ENCODE peak calls at places on chromosomes 2 and 18, in four cellular contexts. One of them, this sample, is unnamed.

GRCh38 chr2:10344105-10345066 is 41.7 kb downstream of the HPCAL1 start:
- DNase-seq in CD8-positive, alpha-beta memory T cell: no peak
- DNase-seq in fibroblast of lung: peak; percentile 20
- DNase-seq in HCT116: no peak
- DNase-seq in this sample: no peak

GRCh38 chr2:57075226-57075625 is 891.4 kb downstream of the CCDC85A start:
- DNase-seq in CD8-positive, alpha-beta memory T cell: no peak
- DNase-seq in fibroblast of lung: peak; percentile 6
- DNase-seq in HCT116: no peak
- DNase-seq in this sample: no peak

GRCh38 chr2:96527052-96527964 is 9.2 kb upstream of the ARID5A start:
- DNase-seq in CD8-positive, alpha-beta memory T cell: peak; percentile 55
- DNase-seq in fibroblast of lung: peak; percentile 47
- DNase-seq in HCT116: no peak
- DNase-seq in this sample: peak; percentile 48

GRCh38 chr2:27715318-27716165 is 51.9 kb downstream of the SLC4A1AP start:
- DNase-seq in CD8-positive, alpha-beta memory T cell: peak; percentile 37
- DNase-seq in fibroblast of lung: peak; percentile 71
- DNase-seq in HCT116: no peak
- DNase-seq in this sample: peak; percentile 56

GRCh38 chr2:29072971-29073725 is 1.2 kb downstream of the PCARE start:
- DNase-seq in CD8-positive, alpha-beta memory T cell: no peak
- DNase-seq in fibroblast of lung: no peak
- DNase-seq in HCT116: no peak
- DNase-seq in this sample: no peak

GRCh38 chr2:165499131-165499530 is 29.6 kb downstream of the CSRNP3 start:
- DNase-seq in CD8-positive, alpha-beta memory T cell: no peak
- DNase-seq in fibroblast of lung: peak; percentile 6
- DNase-seq in HCT116: no peak
- DNase-seq in this sample: no peak

GRCh38 chr18:45602926-45603325 is 12.3 kb upstream of the SLC14A2 start:
- DNase-seq in CD8-positive, alpha-beta memory T cell: no peak
- DNase-seq in fibroblast of lung: no peak
- DNase-seq in HCT116: no peak
- DNase-seq in this sample: no peak

GRCh38 chr18:8507361-8507760 is 101.9 kb upstream of the RAB12 start:
- DNase-seq in CD8-positive, alpha-beta memory T cell: no peak
- DNase-seq in fibroblast of lung: no peak
- DNase-seq in HCT116: peak; percentile 3
- DNase-seq in this sample: no peak

GRCh38 chr18:31230495-31230894 is 67.8 kb upstream of the DSC1 start:
- DNase-seq in CD8-positive, alpha-beta memory T cell: no peak
- DNase-seq in fibroblast of lung: no peak
- DNase-seq in HCT116: peak; percentile 89
- DNase-seq in this sample: no peak

GRCh38 chr2:110657721-110658305 is 20.1 kb downstream of the BUB1 start:
- DNase-seq in CD8-positive, alpha-beta memory T cell: no peak
- DNase-seq in fibroblast of lung: no peak
- DNase-seq in HCT116: no peak
- DNase-seq in this sample: peak; percentile 79

GRCh38 chr18:48955528-48956261 is 4.9 kb upstream of the SMAD7 start:
- DNase-seq in CD8-positive, alpha-beta memory T cell: no peak
- DNase-seq in fibroblast of lung: peak; percentile 56
- DNase-seq in HCT116: no peak
- DNase-seq in this sample: no peak

GRCh38 chr18:24987933-24988840 is 363.8 kb downstream of the ZNF521 start:
- DNase-seq in CD8-positive, alpha-beta memory T cell: no peak
- DNase-seq in fibroblast of lung: no peak
- DNase-seq in HCT116: no peak
- DNase-seq in this sample: no peak

GRCh38 chr18:77098554-77099174 is 33.9 kb downstream of the MBP start:
- DNase-seq in CD8-positive, alpha-beta memory T cell: no peak
- DNase-seq in fibroblast of lung: peak; percentile 33
- DNase-seq in HCT116: no peak
- DNase-seq in this sample: no peak

GRCh38 chr18:44594779-44595467 is 85.8 kb upstream of the SETBP1 start:
- DNase-seq in CD8-positive, alpha-beta memory T cell: no peak
- DNase-seq in fibroblast of lung: peak; percentile 84
- DNase-seq in HCT116: no peak
- DNase-seq in this sample: no peak

GRCh38 chr2:130947967-130948366 is 111.3 kb downstream of the ARHGEF4 start:
- DNase-seq in CD8-positive, alpha-beta memory T cell: no peak
- DNase-seq in fibroblast of lung: no peak
- DNase-seq in HCT116: no peak
- DNase-seq in this sample: no peak

GRCh38 chr2:134087371-134087921 is 166.4 kb upstream of the MGAT5 start:
- DNase-seq in CD8-positive, alpha-beta memory T cell: no peak
- DNase-seq in fibroblast of lung: no peak
- DNase-seq in HCT116: no peak
- DNase-seq in this sample: no peak

GRCh38 chr2:128689971-128690370 is 371.3 kb upstream of the HS6ST1 start:
- DNase-seq in CD8-positive, alpha-beta memory T cell: no peak
- DNase-seq in fibroblast of lung: no peak
- DNase-seq in HCT116: no peak
- DNase-seq in this sample: no peak

GRCh38 chr2:128686881-128687550 is 368.3 kb upstream of the HS6ST1 start:
- DNase-seq in CD8-positive, alpha-beta memory T cell: no peak
- DNase-seq in fibroblast of lung: no peak
- DNase-seq in HCT116: no peak
- DNase-seq in this sample: no peak

GRCh38 chr2:128685841-128686497 is 367.3 kb upstream of the HS6ST1 start:
- DNase-seq in CD8-positive, alpha-beta memory T cell: no peak
- DNase-seq in fibroblast of lung: no peak
- DNase-seq in HCT116: no peak
- DNase-seq in this sample: no peak

GRCh38 chr2:128686498-128686861 is 367.8 kb upstream of the HS6ST1 start:
- DNase-seq in CD8-positive, alpha-beta memory T cell: no peak
- DNase-seq in fibroblast of lung: no peak
- DNase-seq in HCT116: no peak
- DNase-seq in this sample: no peak

GRCh38 chr2:128687551-128687945 is 368.9 kb upstream of the HS6ST1 start:
- DNase-seq in CD8-positive, alpha-beta memory T cell: no peak
- DNase-seq in fibroblast of lung: no peak
- DNase-seq in HCT116: no peak
- DNase-seq in this sample: no peak
- H3K9me3 ChIP-seq in CD8-positive, alpha-beta memory T cell: no peaks in the 10 kb centered on the region
- H3K9me3 ChIP-seq in fibroblast of lung: no peaks in the 10 kb centered on the region
- H3K9me3 ChIP-seq in HCT116: no peaks in the 10 kb centered on the region
- H3K9me3 ChIP-seq in this sample: no peaks in the 10 kb centered on the region

DNA sequence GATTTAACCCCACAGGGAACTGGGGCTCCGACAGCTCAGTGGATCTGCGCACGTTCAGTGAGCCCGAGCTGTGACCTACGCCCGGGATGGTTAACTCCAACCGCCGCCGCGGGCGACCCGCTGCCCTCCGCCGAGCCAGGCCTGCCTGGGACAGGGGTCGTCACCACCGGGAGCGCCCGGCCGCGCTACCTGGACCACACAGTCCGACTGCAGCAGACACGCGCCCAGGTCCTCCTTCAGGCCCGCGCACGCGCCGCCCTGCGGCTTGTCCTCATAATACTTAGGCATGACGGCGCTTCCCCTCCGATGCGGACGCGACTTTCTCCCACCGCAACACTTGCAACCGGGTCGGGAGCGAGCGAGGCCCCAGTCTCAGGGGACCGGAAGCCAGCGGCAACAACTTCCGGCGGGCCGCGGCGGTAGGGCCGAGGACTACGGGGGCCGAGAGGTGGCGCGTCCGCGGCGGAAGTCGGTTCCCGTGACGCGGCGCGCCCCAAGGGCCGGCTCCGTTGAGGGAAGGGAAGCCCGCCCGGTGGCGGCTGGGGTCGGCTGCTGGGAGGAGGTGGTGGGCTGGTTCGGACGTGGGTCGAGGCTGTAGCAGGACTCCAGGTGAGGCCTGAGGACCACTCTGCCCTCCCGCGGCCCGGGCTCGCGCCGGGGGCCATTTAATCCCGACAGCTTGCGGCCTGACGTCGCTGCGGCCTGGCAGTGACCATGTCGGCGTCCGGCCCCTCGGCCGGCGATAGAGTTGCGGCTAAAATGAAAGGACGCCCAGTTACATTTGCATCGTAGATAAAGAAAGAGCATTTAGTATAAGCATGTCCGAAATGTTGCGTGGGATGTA is at the start of the genes COA5 and UNC50:
- DNase-seq in CD8-positive, alpha-beta memory T cell: peak; percentile 91
- DNase-seq in fibroblast of lung: peak; percentile 93
- DNase-seq in HCT116: peak; percentile 78
- DNase-seq in this sample: peak; percentile 96
- H3K4me1 ChIP-seq in CD8-positive, alpha-beta memory T cell: peaks cover 46% of the 10 kb centered on the region
- H3K4me1 ChIP-seq in fibroblast of lung: peaks cover 10% of the 10 kb centered on the region
- H3K4me1 ChIP-seq in HCT116: peaks cover 7% of the 10 kb centered on the region
- H3K4me1 ChIP-seq in this sample: peaks cover 51% of the 10 kb centered on the region

GRCh38 chr2:147636238-147636887 is 208.5 kb upstream of the ACVR2A start:
- DNase-seq in CD8-positive, alpha-beta memory T cell: no peak
- DNase-seq in fibroblast of lung: peak; percentile 92
- DNase-seq in HCT116: no peak
- DNase-seq in this sample: no peak

GRCh38 chr2:147636888-147637270 is 207.9 kb upstream of the ACVR2A start:
- DNase-seq in CD8-positive, alpha-beta memory T cell: no peak
- DNase-seq in fibroblast of lung: no peak
- DNase-seq in HCT116: no peak
- DNase-seq in this sample: no peak

GRCh38 chr2:147632193-147632592 is 212.6 kb upstream of the ACVR2A start:
- DNase-seq in CD8-positive, alpha-beta memory T cell: no peak
- DNase-seq in fibroblast of lung: peak; percentile 7
- DNase-seq in HCT116: no peak
- DNase-seq in this sample: no peak

GRCh38 chr2:147631294-147631693 is 213.5 kb upstream of the ACVR2A start:
- DNase-seq in CD8-positive, alpha-beta memory T cell: no peak
- DNase-seq in fibroblast of lung: no peak
- DNase-seq in HCT116: no peak
- DNase-seq in this sample: no peak

GRCh38 chr2:147634801-147635200 is 210.0 kb upstream of the ACVR2A start:
- DNase-seq in CD8-positive, alpha-beta memory T cell: no peak
- DNase-seq in fibroblast of lung: no peak
- DNase-seq in HCT116: no peak
- DNase-seq in this sample: no peak
- H3K9me3 ChIP-seq in CD8-positive, alpha-beta memory T cell: no peaks in the 10 kb centered on the region
- H3K9me3 ChIP-seq in fibroblast of lung: no peaks in the 10 kb centered on the region
- H3K9me3 ChIP-seq in HCT116: no peaks in the 10 kb centered on the region
- H3K9me3 ChIP-seq in this sample: no peaks in the 10 kb centered on the region

DNA sequence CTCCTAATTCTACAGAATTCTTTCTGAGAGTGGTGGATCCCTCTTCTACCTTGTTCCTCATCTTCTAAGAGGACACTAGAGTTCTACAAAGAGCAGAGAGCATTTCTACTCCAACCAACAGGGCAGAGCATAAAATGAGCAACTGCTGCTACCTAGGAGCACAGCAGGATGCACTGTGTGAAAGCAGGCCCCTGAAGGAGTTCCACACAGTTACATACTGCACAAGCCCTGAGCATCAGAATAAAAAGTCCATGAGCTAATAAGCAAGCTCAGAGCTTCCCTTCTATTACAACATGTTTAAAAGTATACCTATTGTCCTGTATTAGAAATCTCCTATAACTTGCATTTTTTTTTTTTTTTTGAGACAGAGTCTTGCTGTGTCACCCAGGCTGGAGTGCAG is 8.4 kb downstream of the FHL2 start:
- DNase-seq in CD8-positive, alpha-beta memory T cell: no peak
- DNase-seq in fibroblast of lung: no peak
- DNase-seq in HCT116: no peak
- DNase-seq in this sample: no peak
- H3K4me1 ChIP-seq in CD8-positive, alpha-beta memory T cell: no peaks in the 10 kb centered on the region
- H3K4me1 ChIP-seq in fibroblast of lung: peaks cover 40% of the 10 kb centered on the region
- H3K4me1 ChIP-seq in HCT116: peaks cover 32% of the 10 kb centered on the region
- H3K4me1 ChIP-seq in this sample: no peaks in the 10 kb centered on the region

DNA sequence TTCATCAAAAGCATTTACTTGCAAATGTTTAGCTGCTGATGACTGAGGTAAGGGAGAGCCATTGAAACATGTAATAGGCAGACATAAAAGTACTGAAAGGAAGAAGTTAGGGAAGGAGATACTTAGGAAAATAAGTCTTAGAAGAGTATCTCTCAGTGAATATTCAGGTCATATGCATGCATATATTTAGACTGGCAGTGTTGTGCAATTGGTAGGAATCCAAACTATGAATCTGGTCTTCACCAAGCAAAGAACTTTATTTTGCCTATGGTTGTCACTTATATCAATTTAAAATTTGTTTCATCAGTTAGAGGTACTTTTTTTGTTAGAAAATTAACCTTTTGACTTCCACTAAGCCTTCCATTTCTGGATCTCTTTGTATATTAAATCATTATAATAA is 1490.7 kb downstream of the SUCLG1 start:
- DNase-seq in CD8-positive, alpha-beta memory T cell: no peak
- DNase-seq in fibroblast of lung: peak; percentile 31
- DNase-seq in HCT116: no peak
- DNase-seq in this sample: no peak
- H3K9me3 ChIP-seq in CD8-positive, alpha-beta memory T cell: no peaks in the 10 kb centered on the region
- H3K9me3 ChIP-seq in fibroblast of lung: no peaks in the 10 kb centered on the region
- H3K9me3 ChIP-seq in HCT116: no peaks in the 10 kb centered on the region
- H3K9me3 ChIP-seq in this sample: peaks cover 7% of the 10 kb centered on the region

GRCh38 chr2:611519-611918 is 65.7 kb downstream of the TMEM18 start:
- DNase-seq in CD8-positive, alpha-beta memory T cell: no peak
- DNase-seq in fibroblast of lung: no peak
- DNase-seq in HCT116: no peak
- DNase-seq in this sample: no peak
- H3K4me1 ChIP-seq in CD8-positive, alpha-beta memory T cell: no peaks in the 10 kb centered on the region
- H3K4me1 ChIP-seq in fibroblast of lung: no peaks in the 10 kb centered on the region
- H3K4me1 ChIP-seq in HCT116: no peaks in the 10 kb centered on the region
- H3K4me1 ChIP-seq in this sample: no peaks in the 10 kb centered on the region

This sample was measured in CD4-positive, CD25-positive, alpha-beta regulatory T cell.